ENCODE peak calls at places on chromosomes 2 and 18, in ten cellular contexts. One of them, this sample, is unnamed.

GRCh38 chr2:108593547-108594098 is 59.4 kb downstream of the LIMS1 start:
- DNase-seq in bronchial epithelial cell: peak; percentile 87
- DNase-seq in mucosa of descending colon: no peak
- DNase-seq in PC-9: no peak
- DNase-seq in GM23248: peak; percentile 87
- DNase-seq in lower lobe of right lung: no peak
- DNase-seq in adrenal gland: peak; percentile 42
- DNase-seq in colonic mucosa: no peak
- DNase-seq in hepatocyte: no peak
- DNase-seq in CD4-positive, alpha-beta memory T cell: no peak
- DNase-seq in this sample: no peak

GRCh38 chr2:174780191-174780590 is 15.9 kb upstream of the CHRNA1 start:
- DNase-seq in bronchial epithelial cell: peak; percentile 21
- DNase-seq in mucosa of descending colon: no peak
- DNase-seq in PC-9: no peak
- DNase-seq in GM23248: peak; percentile 28
- DNase-seq in lower lobe of right lung: no peak
- DNase-seq in adrenal gland: no peak
- DNase-seq in colonic mucosa: no peak
- DNase-seq in hepatocyte: no peak
- DNase-seq in CD4-positive, alpha-beta memory T cell: no peak
- DNase-seq in this sample: no peak

GRCh38 chr18:36762074-36762473 is 66.7 kb downstream of the TPGS2 start:
- DNase-seq in bronchial epithelial cell: no peak
- DNase-seq in mucosa of descending colon: no peak
- DNase-seq in PC-9: no peak
- DNase-seq in GM23248: peak; percentile 10
- DNase-seq in lower lobe of right lung: no peak
- DNase-seq in adrenal gland: no peak
- DNase-seq in colonic mucosa: no peak
- DNase-seq in hepatocyte: no peak
- DNase-seq in CD4-positive, alpha-beta memory T cell: no peak
- DNase-seq in this sample: no peak

GRCh38 chr2:149894760-149895159 is 307.2 kb upstream of the MMADHC start:
- DNase-seq in bronchial epithelial cell: peak; percentile 44
- DNase-seq in mucosa of descending colon: no peak
- DNase-seq in PC-9: no peak
- DNase-seq in GM23248: no peak
- DNase-seq in lower lobe of right lung: no peak
- DNase-seq in adrenal gland: peak; percentile 20
- DNase-seq in colonic mucosa: no peak
- DNase-seq in hepatocyte: no peak
- DNase-seq in CD4-positive, alpha-beta memory T cell: no peak
- DNase-seq in this sample: no peak

GRCh38 chr2:20611077-20611843 is 39.6 kb downstream of the HS1BP3 start:
- DNase-seq in bronchial epithelial cell: peak; percentile 72
- DNase-seq in mucosa of descending colon: peak; percentile 62
- DNase-seq in PC-9: no peak
- DNase-seq in GM23248: no peak
- DNase-seq in lower lobe of right lung: peak; percentile 84
- DNase-seq in adrenal gland: peak; percentile 59
- DNase-seq in colonic mucosa: peak; percentile 42
- DNase-seq in hepatocyte: peak; percentile 69
- DNase-seq in CD4-positive, alpha-beta memory T cell: no peak
- DNase-seq in this sample: no peak

GRCh38 chr2:206275274-206276160 is 1.1 kb downstream of the ZDBF2 start:
- DNase-seq in bronchial epithelial cell: peak; percentile 29
- DNase-seq in mucosa of descending colon: no peak
- DNase-seq in PC-9: peak; percentile 65
- DNase-seq in GM23248: peak; percentile 53
- DNase-seq in lower lobe of right lung: no peak
- DNase-seq in adrenal gland: no peak
- DNase-seq in colonic mucosa: no peak
- DNase-seq in hepatocyte: peak; percentile 46
- DNase-seq in CD4-positive, alpha-beta memory T cell: peak; percentile 17
- DNase-seq in this sample: no peak

GRCh38 chr18:3032721-3033120 is 19.8 kb upstream of the LPIN2 start:
- DNase-seq in bronchial epithelial cell: no peak
- DNase-seq in mucosa of descending colon: no peak
- DNase-seq in PC-9: no peak
- DNase-seq in GM23248: no peak
- DNase-seq in lower lobe of right lung: no peak
- DNase-seq in adrenal gland: no peak
- DNase-seq in colonic mucosa: no peak
- DNase-seq in hepatocyte: no peak
- DNase-seq in CD4-positive, alpha-beta memory T cell: no peak
- DNase-seq in this sample: no peak

GRCh38 chr2:239506961-239507360 is 106.1 kb upstream of the HDAC4 start:
- DNase-seq in bronchial epithelial cell: no peak
- DNase-seq in mucosa of descending colon: no peak
- DNase-seq in PC-9: no peak
- DNase-seq in GM23248: no peak
- DNase-seq in lower lobe of right lung: no peak
- DNase-seq in adrenal gland: no peak
- DNase-seq in colonic mucosa: no peak
- DNase-seq in hepatocyte: no peak
- DNase-seq in CD4-positive, alpha-beta memory T cell: no peak
- DNase-seq in this sample: no peak

GRCh38 chr2:186559370-186559769 is 30.5 kb upstream of the ITGAV start:
- DNase-seq in bronchial epithelial cell: no peak
- DNase-seq in mucosa of descending colon: no peak
- DNase-seq in PC-9: no peak
- DNase-seq in GM23248: no peak
- DNase-seq in lower lobe of right lung: no peak
- DNase-seq in adrenal gland: no peak
- DNase-seq in colonic mucosa: no peak
- DNase-seq in hepatocyte: no peak
- DNase-seq in CD4-positive, alpha-beta memory T cell: no peak
- DNase-seq in this sample: no peak

GRCh38 chr2:186201371-186201770 is 284.7 kb upstream of the ZC3H15 start:
- DNase-seq in bronchial epithelial cell: peak; percentile 18
- DNase-seq in mucosa of descending colon: no peak
- DNase-seq in PC-9: no peak
- DNase-seq in GM23248: no peak
- DNase-seq in lower lobe of right lung: no peak
- DNase-seq in adrenal gland: no peak
- DNase-seq in colonic mucosa: no peak
- DNase-seq in hepatocyte: no peak
- DNase-seq in CD4-positive, alpha-beta memory T cell: no peak
- DNase-seq in this sample: no peak

GRCh38 chr2:182324665-182325064 is 102.2 kb downstream of the PDE1A start:
- DNase-seq in bronchial epithelial cell: peak; percentile 14
- DNase-seq in mucosa of descending colon: no peak
- DNase-seq in PC-9: no peak
- DNase-seq in GM23248: peak; percentile 45
- DNase-seq in lower lobe of right lung: no peak
- DNase-seq in adrenal gland: no peak
- DNase-seq in colonic mucosa: no peak
- DNase-seq in hepatocyte: no peak
- DNase-seq in CD4-positive, alpha-beta memory T cell: no peak
- DNase-seq in this sample: no peak

GRCh38 chr2:189440947-189441708 is at the start of gene WDR75:
- DNase-seq in bronchial epithelial cell: peak; percentile 86
- DNase-seq in mucosa of descending colon: peak; percentile 95
- DNase-seq in PC-9: peak; percentile 78
- DNase-seq in GM23248: peak; percentile 99
- DNase-seq in lower lobe of right lung: peak; percentile 94
- DNase-seq in adrenal gland: peak; percentile 95
- DNase-seq in colonic mucosa: peak; percentile 97
- DNase-seq in hepatocyte: peak; percentile 96
- DNase-seq in CD4-positive, alpha-beta memory T cell: peak; percentile 93
- DNase-seq in this sample: peak; percentile 94

GRCh38 chr2:189446780-189447179 is 5.5 kb downstream of the WDR75 start:
- DNase-seq in bronchial epithelial cell: peak; percentile 60
- DNase-seq in mucosa of descending colon: no peak
- DNase-seq in PC-9: no peak
- DNase-seq in GM23248: no peak
- DNase-seq in lower lobe of right lung: no peak
- DNase-seq in adrenal gland: no peak
- DNase-seq in colonic mucosa: no peak
- DNase-seq in hepatocyte: no peak
- DNase-seq in CD4-positive, alpha-beta memory T cell: no peak
- DNase-seq in this sample: no peak

GRCh38 chr2:189442468-189442867 is 1.2 kb downstream of the WDR75 start:
- DNase-seq in bronchial epithelial cell: no peak
- DNase-seq in mucosa of descending colon: no peak
- DNase-seq in PC-9: no peak
- DNase-seq in GM23248: no peak
- DNase-seq in lower lobe of right lung: no peak
- DNase-seq in adrenal gland: no peak
- DNase-seq in colonic mucosa: no peak
- DNase-seq in hepatocyte: no peak
- DNase-seq in CD4-positive, alpha-beta memory T cell: no peak
- DNase-seq in this sample: peak; percentile 16

GRCh38 chr2:189441709-189442074 is 418 bp downstream of the WDR75 start:
- DNase-seq in bronchial epithelial cell: peak; percentile 7
- DNase-seq in mucosa of descending colon: no peak
- DNase-seq in PC-9: no peak
- DNase-seq in GM23248: no peak
- DNase-seq in lower lobe of right lung: no peak
- DNase-seq in adrenal gland: no peak
- DNase-seq in colonic mucosa: no peak
- DNase-seq in hepatocyte: no peak
- DNase-seq in CD4-positive, alpha-beta memory T cell: no peak
- DNase-seq in this sample: no peak

GRCh38 chr2:189444322-189444721 is 3.0 kb downstream of the WDR75 start:
- DNase-seq in bronchial epithelial cell: peak; percentile 31
- DNase-seq in mucosa of descending colon: no peak
- DNase-seq in PC-9: no peak
- DNase-seq in GM23248: peak; percentile 26
- DNase-seq in lower lobe of right lung: no peak
- DNase-seq in adrenal gland: no peak
- DNase-seq in colonic mucosa: no peak
- DNase-seq in hepatocyte: no peak
- DNase-seq in CD4-positive, alpha-beta memory T cell: no peak
- DNase-seq in this sample: no peak
- H3K36me3 ChIP-seq in bronchial epithelial cell: peaks cover 3% of the 10 kb centered on the region
- H3K36me3 ChIP-seq in mucosa of descending colon: no peaks in the 10 kb centered on the region
- H3K36me3 ChIP-seq in PC-9: no peaks in the 10 kb centered on the region
- H3K36me3 ChIP-seq in GM23248: peaks cover 15% of the 10 kb centered on the region
- H3K36me3 ChIP-seq in lower lobe of right lung: peaks cover 14% of the 10 kb centered on the region
- H3K36me3 ChIP-seq in adrenal gland: no peaks in the 10 kb centered on the region
- H3K36me3 ChIP-seq in colonic mucosa: no peaks in the 10 kb centered on the region
- H3K36me3 ChIP-seq in hepatocyte: no peaks in the 10 kb centered on the region
- H3K36me3 ChIP-seq in CD4-positive, alpha-beta memory T cell: peaks cover 10% of the 10 kb centered on the region
- H3K36me3 ChIP-seq in this sample: peaks cover 1% of the 10 kb centered on the region

DNA sequence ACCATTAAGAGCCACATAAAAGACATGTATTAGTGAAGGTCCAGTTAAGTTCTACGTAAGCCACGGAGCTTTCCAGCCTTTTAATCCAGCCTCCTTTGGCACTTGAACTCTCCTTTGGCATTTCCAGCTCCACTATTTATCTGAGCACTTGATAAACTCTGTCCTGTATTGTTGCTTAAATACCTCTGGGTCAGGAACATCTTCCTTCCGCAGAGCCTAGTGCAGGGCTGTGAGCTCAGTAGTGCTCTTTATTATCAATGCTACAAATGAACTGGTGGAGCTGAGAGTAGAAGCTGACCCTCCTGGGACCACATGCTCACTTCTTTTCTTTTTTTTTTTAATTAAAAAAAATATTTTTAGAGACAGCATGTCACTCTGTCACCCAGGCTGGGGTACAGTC is 4.9 kb downstream of the STPG4 start:
- DNase-seq in bronchial epithelial cell: no peak
- DNase-seq in mucosa of descending colon: no peak
- DNase-seq in PC-9: no peak
- DNase-seq in GM23248: no peak
- DNase-seq in lower lobe of right lung: no peak
- DNase-seq in adrenal gland: no peak
- DNase-seq in colonic mucosa: no peak
- DNase-seq in hepatocyte: no peak
- DNase-seq in CD4-positive, alpha-beta memory T cell: no peak
- DNase-seq in this sample: no peak
- H3K36me3 ChIP-seq in bronchial epithelial cell: peaks cover 3% of the 10 kb centered on the region
- H3K36me3 ChIP-seq in mucosa of descending colon: no peaks in the 10 kb centered on the region
- H3K36me3 ChIP-seq in PC-9: peaks cover 11% of the 10 kb centered on the region
- H3K36me3 ChIP-seq in GM23248: peaks cover 79% of the 10 kb centered on the region
- H3K36me3 ChIP-seq in lower lobe of right lung: peaks cover 38% of the 10 kb centered on the region
- H3K36me3 ChIP-seq in adrenal gland: no peaks in the 10 kb centered on the region
- H3K36me3 ChIP-seq in colonic mucosa: peaks cover 5% of the 10 kb centered on the region
- H3K36me3 ChIP-seq in hepatocyte: no peaks in the 10 kb centered on the region
- H3K36me3 ChIP-seq in CD4-positive, alpha-beta memory T cell: no peaks in the 10 kb centered on the region
- H3K36me3 ChIP-seq in this sample: peaks cover 56% of the 10 kb centered on the region

GRCh38 chr2:171249689-171250088 is 89.0 kb upstream of the TLK1 start:
- DNase-seq in bronchial epithelial cell: no peak
- DNase-seq in mucosa of descending colon: no peak
- DNase-seq in PC-9: no peak
- DNase-seq in GM23248: no peak
- DNase-seq in lower lobe of right lung: no peak
- DNase-seq in adrenal gland: no peak
- DNase-seq in colonic mucosa: no peak
- DNase-seq in hepatocyte: no peak
- DNase-seq in CD4-positive, alpha-beta memory T cell: no peak
- DNase-seq in this sample: no peak

GRCh38 chr2:171244466-171244969 is 83.8 kb upstream of the TLK1 start:
- DNase-seq in bronchial epithelial cell: peak; percentile 82
- DNase-seq in mucosa of descending colon: no peak
- DNase-seq in PC-9: peak; percentile 71
- DNase-seq in GM23248: peak; percentile 88
- DNase-seq in lower lobe of right lung: no peak
- DNase-seq in adrenal gland: no peak
- DNase-seq in colonic mucosa: no peak
- DNase-seq in hepatocyte: peak; percentile 8
- DNase-seq in CD4-positive, alpha-beta memory T cell: no peak
- DNase-seq in this sample: no peak

GRCh38 chr2:171244970-171245782 is 84.5 kb upstream of the TLK1 start:
- DNase-seq in bronchial epithelial cell: peak; percentile 67
- DNase-seq in mucosa of descending colon: no peak
- DNase-seq in PC-9: peak; percentile 67
- DNase-seq in GM23248: peak; percentile 80
- DNase-seq in lower lobe of right lung: no peak
- DNase-seq in adrenal gland: no peak
- DNase-seq in colonic mucosa: no peak
- DNase-seq in hepatocyte: no peak
- DNase-seq in CD4-positive, alpha-beta memory T cell: no peak
- DNase-seq in this sample: no peak

GRCh38 chr2:171247741-171248140 is 87.0 kb upstream of the TLK1 start:
- DNase-seq in bronchial epithelial cell: no peak
- DNase-seq in mucosa of descending colon: no peak
- DNase-seq in PC-9: no peak
- DNase-seq in GM23248: no peak
- DNase-seq in lower lobe of right lung: no peak
- DNase-seq in adrenal gland: no peak
- DNase-seq in colonic mucosa: no peak
- DNase-seq in hepatocyte: no peak
- DNase-seq in CD4-positive, alpha-beta memory T cell: no peak
- DNase-seq in this sample: no peak

GRCh38 chr2:171248205-171248662 is 87.5 kb upstream of the TLK1 start:
- DNase-seq in bronchial epithelial cell: no peak
- DNase-seq in mucosa of descending colon: no peak
- DNase-seq in PC-9: no peak
- DNase-seq in GM23248: no peak
- DNase-seq in lower lobe of right lung: no peak
- DNase-seq in adrenal gland: no peak
- DNase-seq in colonic mucosa: no peak
- DNase-seq in hepatocyte: no peak
- DNase-seq in CD4-positive, alpha-beta memory T cell: peak; percentile 68
- DNase-seq in this sample: no peak
- H3K36me3 ChIP-seq in bronchial epithelial cell: no peaks in the 10 kb centered on the region
- H3K36me3 ChIP-seq in mucosa of descending colon: no peaks in the 10 kb centered on the region
- H3K36me3 ChIP-seq in PC-9: peaks cover 20% of the 10 kb centered on the region
- H3K36me3 ChIP-seq in GM23248: no peaks in the 10 kb centered on the region
- H3K36me3 ChIP-seq in lower lobe of right lung: no peaks in the 10 kb centered on the region
- H3K36me3 ChIP-seq in adrenal gland: no peaks in the 10 kb centered on the region
- H3K36me3 ChIP-seq in colonic mucosa: no peaks in the 10 kb centered on the region
- H3K36me3 ChIP-seq in hepatocyte: no peaks in the 10 kb centered on the region
- H3K36me3 ChIP-seq in CD4-positive, alpha-beta memory T cell: no peaks in the 10 kb centered on the region
- H3K36me3 ChIP-seq in this sample: no peaks in the 10 kb centered on the region

GRCh38 chr2:9573013-9573708 is 17.5 kb upstream of the ADAM17 start:
- DNase-seq in bronchial epithelial cell: no peak
- DNase-seq in mucosa of descending colon: no peak
- DNase-seq in PC-9: peak; percentile 46
- DNase-seq in GM23248: peak; percentile 41
- DNase-seq in lower lobe of right lung: no peak
- DNase-seq in adrenal gland: no peak
- DNase-seq in colonic mucosa: no peak
- DNase-seq in hepatocyte: no peak
- DNase-seq in CD4-positive, alpha-beta memory T cell: no peak
- DNase-seq in this sample: no peak
- H3K36me3 ChIP-seq in bronchial epithelial cell: no peaks in the 10 kb centered on the region
- H3K36me3 ChIP-seq in mucosa of descending colon: no peaks in the 10 kb centered on the region
- H3K36me3 ChIP-seq in PC-9: no peaks in the 10 kb centered on the region
- H3K36me3 ChIP-seq in GM23248: no peaks in the 10 kb centered on the region
- H3K36me3 ChIP-seq in lower lobe of right lung: no peaks in the 10 kb centered on the region
- H3K36me3 ChIP-seq in adrenal gland: no peaks in the 10 kb centered on the region
- H3K36me3 ChIP-seq in colonic mucosa: no peaks in the 10 kb centered on the region
- H3K36me3 ChIP-seq in hepatocyte: no peaks in the 10 kb centered on the region
- H3K36me3 ChIP-seq in CD4-positive, alpha-beta memory T cell: no peaks in the 10 kb centered on the region
- H3K36me3 ChIP-seq in this sample: no peaks in the 10 kb centered on the region

This sample was measured in Peyer's patch.